ENCODE peak calls at places on chromosomes 13 and 19, in five cellular contexts. One of them, this sample, is unnamed.

GRCh38 chr19:42140125-42140754 is 8.0 kb upstream of the POU2F2 start:
- DNase-seq in IMR-90: peak; percentile 72
- DNase-seq in esophagus muscularis mucosa: no peak
- DNase-seq in endothelial cell: peak; percentile 89
- DNase-seq in mucosa of descending colon: peak; percentile 69
- DNase-seq in this sample: no peak

GRCh38 chr13:77386880-77387606 is 60.1 kb upstream of the MYCBP2 start:
- DNase-seq in IMR-90: peak; percentile 33
- DNase-seq in esophagus muscularis mucosa: no peak
- DNase-seq in endothelial cell: no peak
- DNase-seq in mucosa of descending colon: no peak
- DNase-seq in this sample: no peak

GRCh38 chr19:55253842-55254624 is 4.8 kb downstream of the PPP6R1 start:
- DNase-seq in IMR-90: no peak
- DNase-seq in mucosa of descending colon: peak; percentile 39
- DNase-seq in esophagus muscularis mucosa: no peak
- DNase-seq in endothelial cell: no peak
- DNase-seq in this sample: no peak

GRCh38 chr13:95784161-95784880 is 107.4 kb downstream of the DNAJC3 start:
- DNase-seq in endothelial cell: no peak
- DNase-seq in mucosa of descending colon: no peak
- DNase-seq in IMR-90: peak; percentile 91
- DNase-seq in esophagus muscularis mucosa: no peak
- DNase-seq in this sample: no peak

GRCh38 chr13:99083976-99084375 is 106.1 kb upstream of the DOCK9 start:
- DNase-seq in IMR-90: no peak
- DNase-seq in mucosa of descending colon: no peak
- DNase-seq in esophagus muscularis mucosa: no peak
- DNase-seq in endothelial cell: no peak
- DNase-seq in this sample: no peak

GRCh38 chr19:42831221-42832019 is 48.1 kb downstream of the PSG1 start:
- DNase-seq in esophagus muscularis mucosa: no peak
- DNase-seq in IMR-90: no peak
- DNase-seq in endothelial cell: no peak
- DNase-seq in mucosa of descending colon: no peak
- DNase-seq in this sample: no peak

GRCh38 chr13:68584776-68585175 is 1354.6 kb upstream of the PCDH9 start:
- DNase-seq in IMR-90: no peak
- DNase-seq in mucosa of descending colon: no peak
- DNase-seq in endothelial cell: no peak
- DNase-seq in esophagus muscularis mucosa: no peak
- DNase-seq in this sample: no peak

GRCh38 chr19:29211562-29212416 is 1.2 kb downstream of the UQCRFS1 start:
- DNase-seq in endothelial cell: no peak
- DNase-seq in esophagus muscularis mucosa: peak; percentile 68
- DNase-seq in mucosa of descending colon: peak; percentile 34
- DNase-seq in IMR-90: peak; percentile 12
- DNase-seq in this sample: no peak

GRCh38 chr13:111880185-111880584 is 186.8 kb upstream of the SOX1 start:
- DNase-seq in endothelial cell: no peak
- DNase-seq in mucosa of descending colon: no peak
- DNase-seq in esophagus muscularis mucosa: peak; percentile 88
- DNase-seq in IMR-90: no peak
- DNase-seq in this sample: no peak

GRCh38 chr19:28171983-28172382 is 1041.0 kb downstream of the UQCRFS1 start:
- DNase-seq in endothelial cell: no peak
- DNase-seq in mucosa of descending colon: no peak
- DNase-seq in IMR-90: no peak
- DNase-seq in esophagus muscularis mucosa: no peak
- DNase-seq in this sample: no peak

GRCh38 chr19:10836478-10837325 is 690 bp upstream of the TMED1 start:
- DNase-seq in esophagus muscularis mucosa: peak; percentile 95
- DNase-seq in endothelial cell: no peak
- DNase-seq in IMR-90: no peak
- DNase-seq in mucosa of descending colon: peak; percentile 88
- DNase-seq in this sample: peak; percentile 46

GRCh38 chr19:56477429-56478338 is 539 bp upstream of the ZNF667 start:
- DNase-seq in endothelial cell: peak; percentile 73
- DNase-seq in mucosa of descending colon: peak; percentile 75
- DNase-seq in esophagus muscularis mucosa: peak; percentile 97
- DNase-seq in IMR-90: peak; percentile 91
- DNase-seq in this sample: peak; percentile 72

GRCh38 chr19:4042731-4043082 is 24.0 kb downstream of the ZBTB7A start:
- DNase-seq in esophagus muscularis mucosa: no peak
- DNase-seq in endothelial cell: no peak
- DNase-seq in mucosa of descending colon: peak; percentile 48
- DNase-seq in IMR-90: no peak
- DNase-seq in this sample: no peak

GRCh38 chr13:71360041-71360440 is 507.0 kb downstream of the DACH1 start:
- DNase-seq in IMR-90: no peak
- DNase-seq in mucosa of descending colon: no peak
- DNase-seq in esophagus muscularis mucosa: no peak
- DNase-seq in endothelial cell: no peak
- DNase-seq in this sample: no peak

GRCh38 chr19:14073925-14074838 is 1.6 kb downstream of the MISP3 start:
- DNase-seq in mucosa of descending colon: peak; percentile 79
- DNase-seq in esophagus muscularis mucosa: no peak
- DNase-seq in IMR-90: peak; percentile 25
- DNase-seq in endothelial cell: no peak
- DNase-seq in this sample: peak; percentile 51

GRCh38 chr19:18170714-18171255 is 2.8 kb upstream of the IFI30 start:
- DNase-seq in esophagus muscularis mucosa: no peak
- DNase-seq in mucosa of descending colon: peak; percentile 67
- DNase-seq in IMR-90: no peak
- DNase-seq in endothelial cell: no peak
- DNase-seq in this sample: no peak

GRCh38 chr19:48085077-48085476 is 25.5 kb downstream of the PLA2G4C start:
- DNase-seq in mucosa of descending colon: peak; percentile 31
- DNase-seq in endothelial cell: no peak
- DNase-seq in IMR-90: no peak
- DNase-seq in esophagus muscularis mucosa: no peak
- DNase-seq in this sample: no peak

GRCh38 chr19:48090281-48090802 is 20.3 kb downstream of the PLA2G4C start:
- DNase-seq in endothelial cell: no peak
- DNase-seq in esophagus muscularis mucosa: no peak
- DNase-seq in IMR-90: no peak
- DNase-seq in mucosa of descending colon: peak; percentile 40
- DNase-seq in this sample: no peak

GRCh38 chr19:48085904-48086864 is 24.4 kb downstream of the PLA2G4C start:
- DNase-seq in endothelial cell: no peak
- DNase-seq in mucosa of descending colon: no peak
- DNase-seq in esophagus muscularis mucosa: no peak
- DNase-seq in IMR-90: no peak
- DNase-seq in this sample: no peak
- TF ChIP-seq CTCF in endothelial cell: no peak
- TF ChIP-seq CTCF in mucosa of descending colon: no peak
- TF ChIP-seq CTCF in esophagus muscularis mucosa: no peak
- TF ChIP-seq CTCF in IMR-90: no peak
- TF ChIP-seq CTCF in this sample: no peak

DNA sequence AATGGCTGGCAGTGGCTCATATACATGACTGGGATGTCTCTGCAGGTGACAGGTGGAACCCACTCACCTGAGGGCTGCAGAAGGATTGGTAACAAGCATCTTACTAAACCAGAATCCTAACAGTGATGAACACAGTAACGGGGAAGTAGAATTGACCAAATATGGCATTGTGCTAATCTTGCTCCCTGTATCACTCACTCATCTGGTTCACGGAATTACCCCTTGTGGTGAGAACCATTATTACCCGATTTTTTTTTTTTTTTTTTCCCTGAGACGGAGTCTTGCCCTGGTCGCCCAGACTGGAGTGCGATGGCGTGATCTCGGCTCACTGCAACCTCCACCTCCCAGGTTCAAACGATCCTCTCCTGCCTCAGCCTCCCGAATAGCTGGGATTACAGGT is 69.5 kb downstream of the PTPRS start:
- DNase-seq in endothelial cell: no peak
- DNase-seq in mucosa of descending colon: no peak
- DNase-seq in esophagus muscularis mucosa: no peak
- DNase-seq in IMR-90: no peak
- DNase-seq in this sample: no peak
- TF ChIP-seq CTCF in endothelial cell: peak; percentile 57
- TF ChIP-seq CTCF in mucosa of descending colon: no peak
- TF ChIP-seq CTCF in esophagus muscularis mucosa: no peak
- TF ChIP-seq CTCF in IMR-90: peak; percentile 25
- TF ChIP-seq CTCF in this sample: no peak

GRCh38 chr13:33080962-33081655 is 64.9 kb downstream of the KL start:
- DNase-seq in endothelial cell: no peak
- DNase-seq in IMR-90: no peak
- DNase-seq in esophagus muscularis mucosa: no peak
- DNase-seq in mucosa of descending colon: no peak
- DNase-seq in this sample: no peak
- TF ChIP-seq CTCF in endothelial cell: no peak
- TF ChIP-seq CTCF in IMR-90: no peak
- TF ChIP-seq CTCF in esophagus muscularis mucosa: no peak
- TF ChIP-seq CTCF in mucosa of descending colon: no peak
- TF ChIP-seq CTCF in this sample: no peak

GRCh38 chr13:80973721-80974120 is 632.8 kb upstream of the SPRY2 start:
- DNase-seq in mucosa of descending colon: no peak
- DNase-seq in esophagus muscularis mucosa: no peak
- DNase-seq in endothelial cell: no peak
- DNase-seq in IMR-90: no peak
- DNase-seq in this sample: no peak
- TF ChIP-seq CTCF in mucosa of descending colon: no peak
- TF ChIP-seq CTCF in esophagus muscularis mucosa: no peak
- TF ChIP-seq CTCF in endothelial cell: no peak
- TF ChIP-seq CTCF in IMR-90: no peak
- TF ChIP-seq CTCF in this sample: no peak

This sample was measured in omental fat pad.